ENCODE peak calls at places on chromosomes 1 and 21, in six cellular contexts. One of them, this sample, is unnamed.
A peak's percentile ranks its signal among the peaks of the same experiment; 100 is the strongest.

GRCh38 chr1:181390350-181391080 is 92.8 kb upstream of the CACNA1E start:
- DNase-seq in Calu3: peak; percentile 31
- DNase-seq in IMR-90: no peak
- DNase-seq in type B pancreatic cell: no peak
- DNase-seq in H1: no peak
- DNase-seq in RWPE1: no peak
- DNase-seq in this sample: no peak

GRCh38 chr1:15028117-15028516 is 125.4 kb upstream of the TMEM51 start:
- DNase-seq in Calu3: no peak
- DNase-seq in IMR-90: peak; percentile 85
- DNase-seq in type B pancreatic cell: no peak
- DNase-seq in H1: no peak
- DNase-seq in RWPE1: peak; percentile 11
- DNase-seq in this sample: no peak

GRCh38 chr21:45011911-45012660 is 62.3 kb upstream of the ADARB1 start:
- DNase-seq in Calu3: peak; percentile 58
- DNase-seq in IMR-90: peak; percentile 94
- DNase-seq in type B pancreatic cell: no peak
- DNase-seq in H1: peak; percentile 82
- DNase-seq in RWPE1: peak; percentile 98
- DNase-seq in this sample: peak; percentile 51

GRCh38 chr1:174217787-174218574 is 58.7 kb downstream of the RABGAP1L start:
- DNase-seq in Calu3: no peak
- DNase-seq in IMR-90: peak; percentile 54
- DNase-seq in type B pancreatic cell: no peak
- DNase-seq in H1: no peak
- DNase-seq in RWPE1: no peak
- DNase-seq in this sample: no peak

GRCh38 chr21:26977741-26978140 is 10.9 kb upstream of the ADAMTS5 start:
- DNase-seq in Calu3: no peak
- DNase-seq in IMR-90: peak; percentile 61
- DNase-seq in type B pancreatic cell: no peak
- DNase-seq in H1: no peak
- DNase-seq in RWPE1: no peak
- DNase-seq in this sample: no peak

GRCh38 chr1:91569411-91570104 is 68.9 kb downstream of the CDC7 start:
- DNase-seq in Calu3: peak; percentile 35
- DNase-seq in IMR-90: peak; percentile 93
- DNase-seq in type B pancreatic cell: no peak
- DNase-seq in H1: no peak
- DNase-seq in RWPE1: peak; percentile 83
- DNase-seq in this sample: no peak

GRCh38 chr1:43565600-43566360 is 35.1 kb downstream of the PTPRF start:
- DNase-seq in Calu3: no peak
- DNase-seq in IMR-90: peak; percentile 39
- DNase-seq in type B pancreatic cell: peak; percentile 82
- DNase-seq in H1: peak; percentile 88
- DNase-seq in RWPE1: no peak
- DNase-seq in this sample: peak; percentile 66

GRCh38 chr1:6899621-6900020 is 114.4 kb downstream of the CAMTA1 start:
- DNase-seq in Calu3: no peak
- DNase-seq in IMR-90: no peak
- DNase-seq in type B pancreatic cell: no peak
- DNase-seq in H1: no peak
- DNase-seq in RWPE1: no peak
- DNase-seq in this sample: no peak

GRCh38 chr1:247287460-247287859 is 31.6 kb downstream of the VN1R5 start:
- DNase-seq in Calu3: no peak
- DNase-seq in IMR-90: no peak
- DNase-seq in type B pancreatic cell: peak; percentile 52
- DNase-seq in H1: peak; percentile 79
- DNase-seq in RWPE1: no peak
- DNase-seq in this sample: no peak
- TF ChIP-seq CTCF in Calu3: no peak
- TF ChIP-seq CTCF in IMR-90: no peak
- TF ChIP-seq CTCF in type B pancreatic cell: peak; percentile 41
- TF ChIP-seq CTCF in H1: peak; percentile 47
- TF ChIP-seq CTCF in RWPE1: no peak
- TF ChIP-seq CTCF in this sample: peak; percentile 16

GRCh38 chr1:35192056-35192852 is 691 bp downstream of the SFPQ start:
- DNase-seq in Calu3: peak; percentile 90
- DNase-seq in IMR-90: peak; percentile 67
- DNase-seq in type B pancreatic cell: peak; percentile 88
- DNase-seq in H1: peak; percentile 91
- DNase-seq in RWPE1: peak; percentile 84
- DNase-seq in this sample: peak; percentile 90
- TF ChIP-seq CTCF in Calu3: no peak
- TF ChIP-seq CTCF in IMR-90: peak; percentile 30
- TF ChIP-seq CTCF in type B pancreatic cell: peak; percentile 47
- TF ChIP-seq CTCF in H1: peak; percentile 7
- TF ChIP-seq CTCF in RWPE1: peak; percentile 38
- TF ChIP-seq CTCF in this sample: no peak

GRCh38 chr1:235329139-235329808 is 904 bp downstream of the GGPS1 start:
- DNase-seq in Calu3: peak; percentile 46
- DNase-seq in IMR-90: peak; percentile 45
- DNase-seq in type B pancreatic cell: no peak
- DNase-seq in H1: peak; percentile 55
- DNase-seq in RWPE1: peak; percentile 20
- DNase-seq in this sample: peak; percentile 28
- TF ChIP-seq CTCF in Calu3: no peak
- TF ChIP-seq CTCF in IMR-90: no peak
- TF ChIP-seq CTCF in type B pancreatic cell: peak; percentile 41
- TF ChIP-seq CTCF in H1: no peak
- TF ChIP-seq CTCF in RWPE1: peak; percentile 7
- TF ChIP-seq CTCF in this sample: no peak

GRCh38 chr1:23563003-23563402 is 3.7 kb upstream of the ID3 start:
- DNase-seq in Calu3: no peak
- DNase-seq in IMR-90: no peak
- DNase-seq in type B pancreatic cell: no peak
- DNase-seq in H1: no peak
- DNase-seq in RWPE1: no peak
- DNase-seq in this sample: no peak
- TF ChIP-seq CTCF in Calu3: no peak
- TF ChIP-seq CTCF in IMR-90: no peak
- TF ChIP-seq CTCF in type B pancreatic cell: no peak
- TF ChIP-seq CTCF in H1: no peak
- TF ChIP-seq CTCF in RWPE1: no peak
- TF ChIP-seq CTCF in this sample: no peak

GRCh38 chr1:115507256-115507589 is 134.5 kb upstream of the VANGL1 start:
- DNase-seq in Calu3: peak; percentile 14
- DNase-seq in IMR-90: peak; percentile 63
- DNase-seq in type B pancreatic cell: no peak
- DNase-seq in H1: no peak
- DNase-seq in RWPE1: peak; percentile 30
- DNase-seq in this sample: peak; percentile 41
- TF ChIP-seq CTCF in Calu3: peak; percentile 39
- TF ChIP-seq CTCF in IMR-90: peak; percentile 57
- TF ChIP-seq CTCF in type B pancreatic cell: peak; percentile 64
- TF ChIP-seq CTCF in H1: peak; percentile 73
- TF ChIP-seq CTCF in RWPE1: peak; percentile 21
- TF ChIP-seq CTCF in this sample: no peak

DNA sequence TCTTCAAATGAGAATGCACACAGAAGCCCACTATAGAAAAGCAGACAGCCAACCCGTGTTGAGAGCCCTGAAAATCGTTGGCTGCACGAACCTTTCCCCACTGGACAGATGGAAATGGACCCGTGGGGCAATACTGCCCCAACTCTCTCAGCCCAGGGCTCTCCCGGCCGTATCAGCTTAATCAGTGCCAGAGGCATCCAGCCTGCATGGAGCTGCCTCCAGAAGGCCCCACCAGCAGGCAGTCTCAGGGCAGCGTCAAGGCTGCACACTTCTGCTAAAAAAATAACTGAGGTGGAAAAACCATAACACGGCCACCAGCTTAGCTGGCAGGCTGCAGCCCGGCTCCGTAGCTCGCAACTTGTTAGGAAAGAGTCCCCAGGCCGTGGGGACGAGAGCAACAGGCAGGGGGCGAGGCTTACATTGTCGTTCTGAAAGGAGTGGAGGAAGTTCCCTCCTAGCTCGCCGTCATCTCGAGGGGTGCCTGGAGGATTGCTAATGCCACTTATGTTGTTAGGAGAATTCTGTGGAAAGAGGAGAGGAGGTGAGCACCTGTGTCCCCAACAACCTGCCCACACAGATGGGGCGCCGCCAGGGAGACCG is 28.0 kb downstream of the MRPL37 start:
- DNase-seq in Calu3: no peak
- DNase-seq in IMR-90: no peak
- DNase-seq in type B pancreatic cell: no peak
- DNase-seq in H1: no peak
- DNase-seq in RWPE1: no peak
- DNase-seq in this sample: no peak
- TF ChIP-seq CTCF in Calu3: no peak
- TF ChIP-seq CTCF in IMR-90: no peak
- TF ChIP-seq CTCF in type B pancreatic cell: peak; percentile 44
- TF ChIP-seq CTCF in H1: peak; percentile 34
- TF ChIP-seq CTCF in RWPE1: no peak
- TF ChIP-seq CTCF in this sample: no peak

GRCh38 chr1:167052389-167052788 is 37.8 kb downstream of the GPA33 start:
- DNase-seq in Calu3: no peak
- DNase-seq in IMR-90: no peak
- DNase-seq in type B pancreatic cell: no peak
- DNase-seq in H1: no peak
- DNase-seq in RWPE1: peak; percentile 16
- DNase-seq in this sample: peak; percentile 45
- TF ChIP-seq CTCF in Calu3: peak; percentile 65
- TF ChIP-seq CTCF in IMR-90: peak; percentile 36
- TF ChIP-seq CTCF in type B pancreatic cell: peak; percentile 71
- TF ChIP-seq CTCF in H1: peak; percentile 91
- TF ChIP-seq CTCF in RWPE1: no peak
- TF ChIP-seq CTCF in this sample: peak; percentile 74

DNA sequence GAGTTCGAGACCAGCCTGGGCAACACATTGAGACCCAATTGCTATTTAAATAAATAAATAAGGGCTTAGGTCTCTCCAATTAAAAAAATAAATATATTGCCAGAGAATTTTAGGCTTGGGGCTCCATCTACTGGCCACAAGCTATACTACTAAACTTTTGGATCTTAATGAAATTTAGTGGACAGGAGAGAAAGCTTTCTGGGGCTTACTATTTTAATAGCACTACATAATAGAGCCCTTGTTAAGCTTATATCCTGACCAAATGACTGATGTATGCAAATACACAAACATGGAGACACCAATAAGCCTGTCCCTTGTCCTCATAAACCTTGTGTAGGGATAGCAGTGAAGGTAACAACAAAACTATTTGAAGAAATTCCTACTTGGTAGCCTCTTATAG is 18.4 kb downstream of the CCT3 start:
- DNase-seq in Calu3: peak; percentile 39
- DNase-seq in IMR-90: peak; percentile 34
- DNase-seq in type B pancreatic cell: no peak
- DNase-seq in H1: no peak
- DNase-seq in RWPE1: peak; percentile 19
- DNase-seq in this sample: no peak
- TF ChIP-seq CTCF in Calu3: peak; percentile 24
- TF ChIP-seq CTCF in IMR-90: peak; percentile 63
- TF ChIP-seq CTCF in type B pancreatic cell: peak; percentile 78
- TF ChIP-seq CTCF in H1: peak; percentile 15
- TF ChIP-seq CTCF in RWPE1: peak; percentile 54
- TF ChIP-seq CTCF in this sample: peak; percentile 51